ENCODE peak calls at places on chromosomes 1 and 21, in four cellular contexts. V is GM06990, M is RWPE1, B is astrocyte. R is an unnamed sample.

GRCh38 chr1:201021333-201022177 is 2.0 kb downstream of the KIF21B start:
- DNase-seq in V (peak), M (no peak), B (no peak), R (no peak)

GRCh38 chr1:92876351-92876750 is 44.5 kb downstream of the RPL5 start:
- DNase-seq in V (no peak), M (no peak), B (no peak), R (no peak)

GRCh38 chr1:202659541-202659940 is 50.7 kb downstream of the SYT2 start:
- DNase-seq in V (no peak), M (no peak), B (no peak), R (no peak)

GRCh38 chr1:224488806-224489584 is 54.4 kb upstream of the WDR26 start:
- DNase-seq in V (no peak), M (no peak), B (peak), R (no peak)

GRCh38 chr1:94947453-94947852 is 20.5 kb upstream of the CNN3 start:
- DNase-seq in V (no peak), M (no peak), B (peak), R (no peak)

GRCh38 chr1:1324084-1324523 is 356 bp downstream of the INTS11 start:
- DNase-seq in V (no peak), M (no peak), B (no peak), R (no peak)

GRCh38 chr1:2555634-2556276 is 416 bp upstream of the TNFRSF14 start:
- DNase-seq in V (peak), M (no peak), B (no peak), R (no peak)

GRCh38 chr21:30518876-30519275 is 16.9 kb upstream of the KRTAP19-5 start:
- DNase-seq in V (no peak), M (peak), B (no peak), R (peak)

GRCh38 chr1:14599173-14599754 is 779 bp downstream of the KAZN start:
- DNase-seq in V (peak), M (no peak), B (no peak), R (no peak)

GRCh38 chr21:43204638-43205037 is 35.8 kb downstream of the CRYAA start:
- DNase-seq in V (no peak), M (no peak), B (no peak), R (no peak)

GRCh38 chr1:184716158-184716557 is 38.5 kb downstream of the EDEM3 start:
- DNase-seq in V (no peak), M (no peak), B (peak), R (no peak)

GRCh38 chr1:157163273-157164127 is 25.3 kb upstream of the ETV3 start:
- DNase-seq in V (no peak), M (peak), B (no peak), R (peak)

GRCh38 chr1:21308847-21309652 is 18.8 kb upstream of the ECE1 start:
- DNase-seq in V (no peak), M (peak), B (peak), R (peak)

GRCh38 chr1:14294860-14295259 is 303.6 kb upstream of the KAZN start:
- DNase-seq in V (no peak), M (no peak), B (no peak), R (no peak)

GRCh38 chr1:84960371-84960770 is 36.5 kb downstream of the MCOLN2 start:
- DNase-seq in V (no peak), M (no peak), B (peak), R (no peak)

GRCh38 chr1:89615676-89616598 is 17.0 kb upstream of the LRRC8C start:
- DNase-seq in V (no peak), M (peak), B (no peak), R (peak)

GRCh38 chr21:45004059-45004422 is 64.2 kb downstream of the SLX9 start:
- DNase-seq in V (no peak), M (no peak), B (no peak), R (no peak)

GRCh38 chr1:27816921-27817630 is 13.5 kb upstream of the PPP1R8 start:
- DNase-seq in V (no peak), M (no peak), B (peak), R (no peak)

GRCh38 chr1:203325004-203325417 is 19.7 kb downstream of the BTG2 start:
- DNase-seq in V (peak), M (no peak), B (peak), R (no peak)

GRCh38 chr1:87778896-87779295 is 450.2 kb downstream of the LMO4 start:
- DNase-seq in V (no peak), M (no peak), B (peak), R (no peak)

GRCh38 chr21:35635261-35635660 is 425.1 kb downstream of the SETD4 start:
- DNase-seq in V (no peak), M (peak), B (peak), R (peak)

GRCh38 chr1:174953657-174954435 is 45.9 kb upstream of the CACYBP start:
- DNase-seq in V (no peak), M (no peak), B (no peak), R (no peak)

GRCh38 chr1:178575611-178576331 is 62.9 kb downstream of the TEX35 start:
- DNase-seq in V (no peak), M (no peak), B (peak), R (no peak)

GRCh38 chr1:208209286-208209685 is 34.9 kb downstream of the PLXNA2 start:
- DNase-seq in V (no peak), M (no peak), B (no peak), R (peak)

GRCh38 chr1:2631136-2632050 is 1.4 kb downstream of the MMEL1 start:
- DNase-seq in V (no peak), M (no peak), B (no peak), R (no peak)

GRCh38 chr1:12525311-12526181 is 92.5 kb downstream of the DHRS3 start:
- DNase-seq in V (no peak), M (no peak), B (no peak), R (no peak)

GRCh38 chr1:237981223-237981622 is 90.5 kb upstream of the ZP4 start:
- DNase-seq in V (no peak), M (no peak), B (no peak), R (no peak)

DNA sequence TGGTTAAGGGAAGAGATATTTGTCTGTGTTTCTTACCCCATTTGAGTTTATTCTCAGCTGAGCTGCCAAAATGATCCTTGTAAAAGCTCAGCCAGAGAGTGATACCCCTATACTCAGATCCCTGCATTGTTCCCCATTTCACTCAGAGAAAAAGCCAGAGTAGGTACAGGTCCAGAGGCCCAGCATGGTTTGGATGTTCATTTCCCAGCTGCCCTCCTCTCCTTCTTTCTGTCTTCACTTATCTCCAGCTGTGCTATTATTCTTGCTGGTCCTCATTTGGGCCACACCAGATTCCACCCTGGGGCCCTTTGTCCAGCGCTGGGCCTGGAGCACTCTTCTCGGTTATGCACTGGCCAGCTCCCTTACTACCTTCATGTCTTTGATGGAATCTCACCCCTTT is 187.7 kb downstream of the CHRM3 start:
- DNase-seq in V (no peak), M (no peak), B (no peak), R (no peak)
- TF ChIP-seq CTCF in V (no peak), M (no peak), B (no peak), R (no peak)

DNA sequence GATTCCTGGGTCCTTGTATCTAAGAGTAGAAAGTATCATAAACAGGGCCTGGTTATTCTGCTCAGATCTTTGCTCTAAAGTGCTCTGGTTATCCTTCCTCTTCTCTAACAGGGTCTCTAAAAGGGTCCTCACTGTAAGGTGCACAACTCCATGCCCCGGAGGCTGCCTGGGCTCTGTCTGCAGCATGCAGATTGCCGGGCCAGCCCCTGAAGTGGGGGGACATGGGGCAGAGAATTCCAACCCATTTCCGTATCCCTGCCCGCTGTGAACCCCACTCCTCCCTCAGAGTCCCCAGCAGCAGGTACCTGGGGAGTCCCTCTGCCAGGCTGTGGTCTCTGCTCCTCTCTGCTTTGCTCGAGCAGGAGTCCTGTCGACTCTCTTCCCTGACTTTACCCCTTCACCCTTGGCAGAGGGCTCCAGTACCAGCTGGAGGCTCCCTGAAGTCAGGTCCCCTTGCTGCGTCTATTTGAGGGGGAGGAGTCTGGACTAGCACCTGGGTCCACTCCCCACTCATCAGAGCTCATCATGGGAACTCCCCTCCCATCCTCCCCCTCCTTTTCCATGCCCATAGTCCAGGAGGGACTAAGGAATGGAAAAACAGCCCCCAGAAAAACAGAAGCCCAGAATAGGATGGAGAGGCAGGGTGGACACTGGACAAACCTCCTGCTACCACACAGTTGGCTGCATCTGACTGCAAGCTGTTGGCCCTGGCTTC is 12.1 kb downstream of the BLACAT1 start:
- DNase-seq in V (no peak), M (no peak), B (no peak), R (no peak)
- TF ChIP-seq CTCF in V (no peak), M (no peak), B (no peak), R (no peak)

DNA sequence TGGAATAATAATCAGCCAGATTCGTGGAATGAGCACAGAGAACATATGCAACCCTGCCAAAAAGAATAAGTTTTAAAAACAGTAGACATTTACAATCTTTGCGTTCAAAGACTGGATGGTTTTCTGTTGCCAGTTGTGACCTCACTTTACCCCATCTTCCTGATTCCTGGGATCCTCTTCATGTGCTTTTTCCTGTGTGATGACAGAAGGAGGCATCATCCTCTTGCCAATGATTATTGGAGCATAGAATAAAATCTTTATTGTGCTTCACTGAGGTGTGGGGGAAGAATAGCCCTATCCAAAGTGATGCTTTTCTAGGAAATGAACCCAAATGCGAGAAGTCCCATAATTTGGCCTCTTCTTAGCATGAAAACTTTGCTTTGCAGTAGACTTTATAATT is 15.0 kb upstream of the BARHL2 start:
- DNase-seq in V (no peak), M (no peak), B (no peak), R (no peak)
- TF ChIP-seq CTCF in V (no peak), M (no peak), B (no peak), R (no peak)

GRCh38 chr1:70827030-70827429 is 220.6 kb downstream of the PTGER3 start:
- DNase-seq in V (no peak), M (no peak), B (no peak), R (no peak)

GRCh38 chr1:70828177-70828576 is 219.4 kb downstream of the PTGER3 start:
- DNase-seq in V (no peak), M (no peak), B (no peak), R (no peak)

GRCh38 chr1:70820995-70821394 is 226.6 kb downstream of the PTGER3 start:
- DNase-seq in V (no peak), M (no peak), B (no peak), R (no peak)

GRCh38 chr1:70826428-70826827 is 221.2 kb downstream of the PTGER3 start:
- DNase-seq in V (no peak), M (no peak), B (no peak), R (no peak)
- TF ChIP-seq CTCF in V (no peak), M (no peak), B (no peak), R (no peak)

GRCh38 chr1:173213665-173214064 is 6.5 kb upstream of the TNFSF4 start:
- DNase-seq in V (no peak), M (no peak), B (no peak), R (no peak)
- TF ChIP-seq CTCF in V (no peak), M (no peak), B (no peak), R (peak)

DNA sequence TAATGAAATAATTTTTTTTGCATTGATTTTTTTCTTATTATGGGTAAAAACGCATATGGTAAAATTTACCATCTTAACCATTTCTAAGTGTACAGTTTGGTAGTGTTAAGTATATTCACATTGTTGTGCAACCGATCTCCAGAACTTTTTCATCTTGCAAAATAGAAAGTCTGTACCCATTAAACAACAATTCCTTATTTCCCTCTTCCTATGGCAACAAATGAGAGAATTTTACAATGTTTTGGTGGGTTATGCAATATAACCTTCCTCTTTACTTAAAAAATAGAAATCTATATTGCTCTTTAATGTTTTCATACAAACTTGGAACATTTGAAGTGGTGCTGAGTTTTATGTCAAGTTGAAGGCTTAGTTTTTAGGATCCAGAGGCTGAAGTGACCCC is 26.6 kb downstream of the MAP3K7CL start:
- DNase-seq in V (no peak), M (no peak), B (no peak), R (no peak)
- TF ChIP-seq CTCF in V (no peak), M (no peak), B (no peak), R (no peak)

DNA sequence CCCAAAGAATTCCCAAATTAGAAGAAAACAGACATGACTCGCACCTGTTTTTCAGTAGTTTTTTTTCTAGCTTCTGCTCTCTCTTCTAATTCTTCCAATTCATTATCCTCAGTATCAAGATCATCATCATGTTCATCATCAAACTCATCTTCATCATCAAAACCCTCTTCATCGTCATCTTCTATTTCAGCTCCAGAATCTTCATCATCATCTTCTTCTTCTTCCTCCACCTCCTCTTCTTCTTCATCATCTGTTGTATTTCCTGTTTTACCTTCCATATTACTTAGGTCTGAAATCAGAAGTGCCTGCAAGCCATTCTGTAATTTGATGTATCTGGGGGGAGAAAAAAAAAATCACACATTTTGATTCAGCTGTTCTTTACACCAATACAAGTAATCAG is 38.3 kb downstream of the NRDC start:
- DNase-seq in V (no peak), M (no peak), B (no peak), R (no peak)
- TF ChIP-seq CTCF in V (no peak), M (no peak), B (no peak), R (no peak)

GRCh38 chr1:25037174-25038074 is 107.3 kb upstream of the RUNX3 start:
- DNase-seq in V (no peak), M (peak), B (no peak), R (no peak)
- TF ChIP-seq CTCF in V (peak), M (peak), B (peak), R (peak)

R was measured in foreskin keratinocyte.